ENCODE peak calls at places on chromosomes 12 and 14, in six cellular contexts. One of them, this sample, is unnamed.

GRCh38 chr12:124786065-124786964 is 77.3 kb downstream of the SCARB1 start:
- DNase-seq in sigmoid colon: peak
- DNase-seq in breast epithelium: peak
- DNase-seq in uterus: peak
- DNase-seq in erythroblast: no peak
- DNase-seq in ovary: no peak
- DNase-seq in this sample: peak

GRCh38 chr12:99027491-99027890 is 382.4 kb downstream of the APAF1 start:
- DNase-seq in uterus: no peak
- DNase-seq in ovary: no peak
- DNase-seq in sigmoid colon: no peak
- DNase-seq in breast epithelium: no peak
- DNase-seq in erythroblast: no peak
- DNase-seq in this sample: no peak

GRCh38 chr12:92244036-92244435 is 98.4 kb upstream of the BTG1 start:
- DNase-seq in breast epithelium: no peak
- DNase-seq in sigmoid colon: peak
- DNase-seq in erythroblast: no peak
- DNase-seq in uterus: peak
- DNase-seq in ovary: peak
- DNase-seq in this sample: no peak

GRCh38 chr14:102903889-102904512 is 18.5 kb upstream of the AMN start:
- DNase-seq in ovary: no peak
- DNase-seq in erythroblast: no peak
- DNase-seq in uterus: no peak
- DNase-seq in breast epithelium: no peak
- DNase-seq in sigmoid colon: no peak
- DNase-seq in this sample: no peak

GRCh38 chr12:8817856-8818255 is 4.6 kb upstream of the A2ML1 start:
- DNase-seq in erythroblast: peak
- DNase-seq in uterus: no peak
- DNase-seq in ovary: no peak
- DNase-seq in sigmoid colon: no peak
- DNase-seq in breast epithelium: no peak
- DNase-seq in this sample: no peak

GRCh38 chr14:22538671-22539228 is 50.3 kb downstream of the DAD1 start:
- DNase-seq in erythroblast: no peak
- DNase-seq in uterus: no peak
- DNase-seq in sigmoid colon: no peak
- DNase-seq in ovary: no peak
- DNase-seq in breast epithelium: no peak
- DNase-seq in this sample: no peak

GRCh38 chr12:103571286-103571685 is 15.8 kb upstream of the STAB2 start:
- DNase-seq in sigmoid colon: no peak
- DNase-seq in breast epithelium: no peak
- DNase-seq in uterus: no peak
- DNase-seq in erythroblast: no peak
- DNase-seq in ovary: no peak
- DNase-seq in this sample: peak

GRCh38 chr12:26460361-26460760 is 265.0 kb downstream of the SSPN start:
- DNase-seq in erythroblast: no peak
- DNase-seq in breast epithelium: no peak
- DNase-seq in ovary: no peak
- DNase-seq in sigmoid colon: no peak
- DNase-seq in uterus: no peak
- DNase-seq in this sample: no peak

GRCh38 chr14:38425324-38425976 is 169.6 kb upstream of the CLEC14A start:
- DNase-seq in sigmoid colon: no peak
- DNase-seq in ovary: no peak
- DNase-seq in erythroblast: no peak
- DNase-seq in uterus: no peak
- DNase-seq in breast epithelium: no peak
- DNase-seq in this sample: no peak

GRCh38 chr14:51216602-51217001 is 23.4 kb upstream of the TMX1 start:
- DNase-seq in ovary: no peak
- DNase-seq in breast epithelium: no peak
- DNase-seq in sigmoid colon: no peak
- DNase-seq in uterus: no peak
- DNase-seq in erythroblast: no peak
- DNase-seq in this sample: no peak

GRCh38 chr14:105090493-105091334 is 25.5 kb upstream of the GPR132 start:
- DNase-seq in ovary: peak
- DNase-seq in sigmoid colon: peak
- DNase-seq in uterus: peak
- DNase-seq in erythroblast: peak
- DNase-seq in breast epithelium: peak
- DNase-seq in this sample: peak

GRCh38 chr12:15690320-15690719 is 98.9 kb downstream of the EPS8 start:
- DNase-seq in ovary: no peak
- DNase-seq in erythroblast: no peak
- DNase-seq in sigmoid colon: no peak
- DNase-seq in breast epithelium: no peak
- DNase-seq in uterus: no peak
- DNase-seq in this sample: no peak
- TF ChIP-seq POLR2A in ovary: no peak
- TF ChIP-seq POLR2A in erythroblast: no peak
- TF ChIP-seq POLR2A in sigmoid colon: no peak
- TF ChIP-seq POLR2A in breast epithelium: no peak
- TF ChIP-seq POLR2A in uterus: no peak
- TF ChIP-seq POLR2A in this sample: no peak

GRCh38 chr12:108856428-108857157 is 790 bp downstream of the SSH1 start:
- DNase-seq in sigmoid colon: peak
- DNase-seq in ovary: peak
- DNase-seq in uterus: peak
- DNase-seq in erythroblast: peak
- DNase-seq in breast epithelium: peak
- DNase-seq in this sample: peak

GRCh38 chr12:108860443-108860842 is 3.1 kb upstream of the SSH1 start:
- DNase-seq in breast epithelium: no peak
- DNase-seq in ovary: no peak
- DNase-seq in erythroblast: no peak
- DNase-seq in uterus: no peak
- DNase-seq in sigmoid colon: no peak
- DNase-seq in this sample: no peak

GRCh38 chr12:108857158-108857407 is 300 bp downstream of the SSH1 start:
- DNase-seq in ovary: peak
- DNase-seq in uterus: peak
- DNase-seq in erythroblast: no peak
- DNase-seq in sigmoid colon: no peak
- DNase-seq in breast epithelium: no peak
- DNase-seq in this sample: no peak

GRCh38 chr12:108859923-108860291 is 2.5 kb upstream of the SSH1 start:
- DNase-seq in breast epithelium: no peak
- DNase-seq in uterus: no peak
- DNase-seq in erythroblast: no peak
- DNase-seq in sigmoid colon: no peak
- DNase-seq in ovary: no peak
- DNase-seq in this sample: no peak

DNA sequence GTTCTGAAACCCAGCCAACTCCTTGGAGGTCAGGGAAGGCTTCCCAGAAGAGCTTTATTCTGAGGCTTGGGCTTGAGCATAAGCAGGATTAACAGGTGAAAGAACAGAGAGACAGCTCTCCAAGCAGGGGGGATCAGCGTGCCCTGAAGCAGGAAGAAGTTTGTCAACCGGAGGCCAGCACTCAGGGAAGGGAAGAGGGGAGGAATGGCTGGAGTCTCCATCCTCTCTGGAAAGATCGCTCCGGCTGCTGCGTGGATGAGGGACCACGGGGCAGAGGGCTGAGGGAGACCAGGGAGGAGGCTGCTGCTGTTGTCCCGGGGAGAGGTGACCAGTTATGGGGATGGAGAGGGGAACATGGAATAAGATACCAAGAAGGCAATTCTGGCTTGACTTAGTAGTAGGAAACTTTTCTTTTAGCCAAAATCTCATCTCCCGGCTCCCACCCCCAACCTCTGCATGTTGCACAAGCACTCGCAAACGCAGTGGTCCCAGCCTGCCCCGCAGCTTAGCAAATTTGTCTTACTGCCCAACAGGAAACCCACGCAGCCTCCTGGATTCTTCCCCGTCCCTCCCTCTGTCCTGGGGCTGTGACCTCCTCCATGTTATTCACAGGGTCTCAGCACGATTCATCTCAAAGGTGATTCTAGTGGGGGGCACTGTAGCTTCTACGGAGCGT is 1.2 kb upstream of the SSH1 start:
- DNase-seq in erythroblast: peak
- DNase-seq in sigmoid colon: peak
- DNase-seq in breast epithelium: no peak
- DNase-seq in ovary: peak
- DNase-seq in uterus: peak
- DNase-seq in this sample: no peak
- TF ChIP-seq POLR2A in erythroblast: no peak
- TF ChIP-seq POLR2A in sigmoid colon: no peak
- TF ChIP-seq POLR2A in breast epithelium: no peak
- TF ChIP-seq POLR2A in ovary: no peak
- TF ChIP-seq POLR2A in uterus: no peak
- TF ChIP-seq POLR2A in this sample: no peak

DNA sequence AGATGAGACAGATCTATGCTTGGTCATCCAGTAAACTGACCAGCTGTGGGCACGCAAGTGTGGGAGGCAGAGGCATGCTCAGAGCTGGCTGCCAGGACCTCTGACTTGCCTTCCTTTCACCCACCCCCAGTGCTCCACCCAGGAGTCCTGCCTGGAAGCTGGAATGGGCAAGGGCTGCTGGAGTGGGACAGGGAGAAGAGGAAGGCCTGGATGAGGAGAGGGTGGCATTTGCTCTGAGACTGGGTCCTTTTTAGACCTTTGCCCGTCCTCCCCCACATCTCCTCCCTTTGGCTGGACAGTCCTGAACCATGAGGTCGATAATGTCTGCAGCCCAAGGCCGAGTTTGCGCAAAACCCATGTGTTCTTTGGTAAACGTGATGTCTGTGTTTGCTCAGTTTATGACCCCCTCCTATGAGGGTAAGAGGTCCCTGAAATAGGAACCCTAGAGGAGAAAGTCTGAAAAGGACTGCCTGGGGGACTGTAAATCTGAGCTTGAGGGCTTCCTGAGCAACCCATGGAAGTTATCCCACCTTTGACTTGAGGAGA is 3.8 kb upstream of the INHBE start:
- DNase-seq in sigmoid colon: no peak
- DNase-seq in erythroblast: no peak
- DNase-seq in ovary: no peak
- DNase-seq in breast epithelium: no peak
- DNase-seq in uterus: no peak
- DNase-seq in this sample: no peak
- TF ChIP-seq POLR2A in sigmoid colon: no peak
- TF ChIP-seq POLR2A in erythroblast: no peak
- TF ChIP-seq POLR2A in ovary: no peak
- TF ChIP-seq POLR2A in breast epithelium: no peak
- TF ChIP-seq POLR2A in uterus: no peak
- TF ChIP-seq POLR2A in this sample: no peak

GRCh38 chr14:75279739-75280447 is 1.3 kb downstream of the FOS start:
- DNase-seq in sigmoid colon: peak
- DNase-seq in breast epithelium: no peak
- DNase-seq in uterus: peak
- DNase-seq in erythroblast: peak
- DNase-seq in ovary: peak
- DNase-seq in this sample: peak

GRCh38 chr14:75280448-75280830 is 1.8 kb downstream of the FOS start:
- DNase-seq in breast epithelium: no peak
- DNase-seq in uterus: no peak
- DNase-seq in ovary: no peak
- DNase-seq in sigmoid colon: peak
- DNase-seq in erythroblast: peak
- DNase-seq in this sample: no peak

GRCh38 chr14:75277796-75278421 is 719 bp upstream of the FOS start:
- DNase-seq in erythroblast: no peak
- DNase-seq in ovary: no peak
- DNase-seq in breast epithelium: no peak
- DNase-seq in sigmoid colon: no peak
- DNase-seq in uterus: no peak
- DNase-seq in this sample: no peak

GRCh38 chr14:75278422-75279152 is at the start of gene FOS:
- DNase-seq in erythroblast: peak
- DNase-seq in breast epithelium: peak
- DNase-seq in ovary: peak
- DNase-seq in uterus: peak
- DNase-seq in sigmoid colon: peak
- DNase-seq in this sample: peak

DNA sequence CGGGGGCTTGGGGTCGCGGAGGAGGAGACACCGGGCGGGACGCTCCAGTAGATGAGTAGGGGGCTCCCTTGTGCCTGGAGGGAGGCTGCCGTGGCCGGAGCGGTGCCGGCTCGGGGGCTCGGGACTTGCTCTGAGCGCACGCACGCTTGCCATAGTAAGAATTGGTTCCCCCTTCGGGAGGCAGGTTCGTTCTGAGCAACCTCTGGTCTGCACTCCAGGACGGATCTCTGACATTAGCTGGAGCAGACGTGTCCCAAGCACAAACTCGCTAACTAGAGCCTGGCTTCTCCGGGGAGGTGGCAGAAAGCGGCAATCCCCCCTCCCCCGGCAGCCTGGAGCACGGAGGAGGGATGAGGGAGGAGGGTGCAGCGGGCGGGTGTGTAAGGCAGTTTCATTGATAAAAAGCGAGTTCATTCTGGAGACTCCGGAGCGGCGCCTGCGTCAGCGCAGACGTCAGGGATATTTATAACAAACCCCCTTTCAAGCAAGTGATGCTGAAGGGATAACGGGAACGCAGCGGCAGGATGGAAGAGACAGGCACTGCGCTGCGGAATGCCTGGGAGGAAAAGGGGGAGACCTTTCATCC is 618 bp downstream of the FOS start:
- DNase-seq in ovary: peak
- DNase-seq in uterus: peak
- DNase-seq in sigmoid colon: peak
- DNase-seq in breast epithelium: no peak
- DNase-seq in erythroblast: peak
- DNase-seq in this sample: peak
- TF ChIP-seq POLR2A in ovary: peak
- TF ChIP-seq POLR2A in uterus: peak
- TF ChIP-seq POLR2A in sigmoid colon: no peak
- TF ChIP-seq POLR2A in breast epithelium: no peak
- TF ChIP-seq POLR2A in erythroblast: peak
- TF ChIP-seq POLR2A in this sample: no peak

DNA sequence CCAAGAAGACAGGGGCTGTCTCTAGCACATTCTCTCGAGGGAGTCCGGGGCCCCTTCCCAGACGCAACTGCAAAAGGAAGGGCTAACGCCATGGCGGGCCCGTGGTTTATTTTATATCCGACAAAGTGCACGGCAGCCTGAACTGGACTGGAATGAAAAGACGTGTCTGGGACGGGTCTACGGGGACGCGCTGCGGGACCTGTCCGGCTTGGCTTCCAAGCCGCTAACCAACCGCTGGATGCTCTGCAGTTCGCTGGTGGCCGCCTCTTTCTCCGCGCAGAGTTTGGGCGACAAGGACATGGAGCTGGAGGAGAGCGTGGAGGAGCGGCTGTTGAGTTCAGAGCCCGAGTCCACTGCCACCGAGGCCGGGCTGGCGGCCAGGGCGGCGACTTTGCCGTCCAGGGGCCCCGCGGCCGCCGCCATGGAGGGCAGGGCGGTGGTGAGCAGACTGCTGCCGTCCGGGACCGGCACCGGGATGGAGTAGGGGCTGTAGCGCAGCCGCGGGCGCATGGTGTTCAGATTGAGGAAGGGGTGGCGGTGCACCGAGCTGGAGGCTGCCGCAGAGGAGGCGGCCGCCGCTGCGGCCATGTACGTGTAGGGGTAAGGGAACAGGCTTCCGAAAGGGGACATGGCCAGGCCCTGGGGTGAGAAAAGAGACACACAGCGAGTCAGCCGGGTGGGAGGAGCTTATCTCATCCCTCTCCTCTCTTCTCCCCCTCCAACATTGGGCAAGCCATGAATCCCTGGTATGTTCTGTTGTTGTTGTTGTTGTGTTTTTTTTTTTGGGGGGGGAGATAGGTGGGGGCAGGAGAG is 12.1 kb downstream of the TBX3 start:
- DNase-seq in erythroblast: no peak
- DNase-seq in breast epithelium: no peak
- DNase-seq in uterus: peak
- DNase-seq in sigmoid colon: no peak
- DNase-seq in ovary: peak
- DNase-seq in this sample: no peak
- TF ChIP-seq POLR2A in erythroblast: no peak
- TF ChIP-seq POLR2A in breast epithelium: no peak
- TF ChIP-seq POLR2A in uterus: peak
- TF ChIP-seq POLR2A in sigmoid colon: no peak
- TF ChIP-seq POLR2A in ovary: no peak
- TF ChIP-seq POLR2A in this sample: no peak